ENCODE peak calls at places on chromosomes 7 and 10, in seven cellular contexts. R, G, S, Z, E, L and T are unnamed samples.

GRCh38 chr10:102644066-102644645 is at the start of gene TRIM8:
- DNase-seq in G (peak), S (peak), R (no peak), L (peak), E (peak), Z (peak), T (peak)

GRCh38 chr10:69435966-69436520 is 15.2 kb upstream of the TSPAN15 start:
- DNase-seq in L (no peak), Z (no peak), S (no peak), R (no peak), E (no peak), G (no peak), T (no peak)

GRCh38 chr10:86045896-86046295 is 320.7 kb downstream of the GRID1 start:
- DNase-seq in Z (no peak), S (no peak), G (no peak), E (no peak), R (no peak), L (no peak), T (no peak)

GRCh38 chr7:44372560-44373417 is 47.4 kb upstream of the CAMK2B start:
- DNase-seq in L (no peak), E (no peak), G (peak), Z (no peak), R (no peak), S (no peak), T (peak)

GRCh38 chr10:130014734-130015695 is 50.9 kb upstream of the EBF3 start:
- DNase-seq in R (no peak), E (peak), L (no peak), S (no peak), Z (no peak), G (no peak), T (no peak)

GRCh38 chr10:125396651-125397050 is 236.3 kb upstream of the CTBP2 start:
- DNase-seq in G (peak), R (peak), Z (no peak), S (peak), L (no peak), E (no peak), T (peak)

GRCh38 chr7:70586822-70587221 is 545.1 kb upstream of the GALNT17 start:
- DNase-seq in L (no peak), G (peak), R (peak), E (no peak), S (no peak), Z (no peak), T (no peak)

GRCh38 chr10:84008878-84009277 is 130.4 kb upstream of the GHITM start:
- DNase-seq in E (peak), R (no peak), Z (peak), S (no peak), L (peak), G (peak), T (peak)

GRCh38 chr10:90306187-90306586 is 551.7 kb downstream of the HTR7 start:
- DNase-seq in S (peak), R (peak), L (no peak), E (no peak), G (no peak), Z (peak), T (peak)

GRCh38 chr7:135620980-135621850 is 41.1 kb upstream of the STMP1 start:
- DNase-seq in G (peak), Z (peak), L (peak), R (peak), E (peak), S (peak), T (peak)
- H3K4me3 ChIP-seq in G (peak), Z (no peak), L (no peak), R (no peak), E (no peak), S (no peak), T (no peak)

DNA sequence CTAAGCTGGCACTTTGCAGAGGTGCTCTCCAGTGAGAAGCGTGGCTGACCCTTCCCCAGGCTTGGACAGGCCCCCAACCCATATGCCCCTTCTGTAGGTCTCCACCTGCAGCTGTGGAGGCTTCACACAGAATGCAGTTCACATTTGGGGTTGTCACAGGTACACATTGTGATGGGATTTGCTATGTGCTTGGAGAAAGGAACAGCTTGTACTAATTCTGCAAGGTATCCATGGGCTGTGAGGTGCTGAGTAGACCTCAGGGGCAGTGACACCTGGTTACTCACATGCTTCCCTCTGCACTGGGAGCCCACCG is 188.9 kb downstream of the CXCL12 start:
- DNase-seq in G (no peak), R (no peak), E (no peak), Z (no peak), L (no peak), S (no peak), T (no peak)
- H3K4me2 ChIP-seq in G (no peak), R (peak), E (no peak), Z (no peak), L (peak), S (no peak), T (no peak)

DNA sequence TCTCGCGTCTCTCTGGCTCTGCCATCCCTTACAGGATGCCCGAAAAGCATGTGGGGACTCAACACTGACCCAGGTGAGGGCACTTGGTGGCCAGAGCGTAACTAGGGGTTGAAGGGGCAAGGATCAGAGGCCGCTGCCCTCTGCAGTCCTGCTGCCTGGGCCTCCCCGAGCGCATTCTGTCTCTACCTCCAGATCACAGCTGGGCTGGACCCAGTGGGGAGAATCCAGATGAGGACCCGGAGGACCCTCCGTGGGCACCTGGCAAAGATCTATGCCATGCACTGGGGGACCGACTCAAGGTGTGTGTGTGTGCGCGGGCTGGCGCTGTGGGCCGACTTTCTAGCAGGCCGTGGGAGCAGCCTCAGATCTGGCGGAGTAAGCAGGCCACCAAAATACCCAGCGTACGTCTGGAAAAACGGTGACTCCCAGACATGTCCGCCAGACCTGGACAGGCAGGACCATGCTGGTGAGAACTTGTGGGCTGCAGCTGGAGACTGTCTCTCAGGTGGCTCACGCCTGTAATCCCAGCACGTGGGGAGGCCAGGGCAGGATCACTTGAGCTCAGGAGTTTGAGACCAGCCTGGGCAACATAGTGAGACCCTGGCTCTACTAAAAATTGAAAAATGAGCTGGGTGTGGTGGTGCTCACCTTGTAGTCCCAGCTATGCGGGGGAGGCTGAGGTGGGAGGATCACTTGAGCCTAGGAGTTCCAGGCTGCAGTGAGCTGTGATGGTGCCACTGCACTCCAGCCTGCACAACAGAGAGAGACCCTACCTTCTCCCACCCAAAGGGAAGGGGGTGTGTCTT is 3.2 kb downstream of the GNB2 start:
- DNase-seq in Z (no peak), G (no peak), L (no peak), E (no peak), S (no peak), R (no peak), T (no peak)
- H3K4me3 ChIP-seq in Z (no peak), G (peak), L (no peak), E (peak), S (peak), R (no peak), T (peak)

GRCh38 chr7:94040254-94040653 is 36.1 kb upstream of the BET1 start:
- DNase-seq in E (no peak), R (no peak), L (no peak), Z (no peak), G (no peak), S (no peak), T (no peak)
- H3K4me2 ChIP-seq in E (no peak), R (no peak), L (no peak), Z (peak), G (no peak), S (no peak), T (no peak)

GRCh38 chr10:316390-316789 is 181.1 kb downstream of the ZMYND11 start:
- DNase-seq in S (no peak), G (no peak), L (no peak), E (no peak), R (no peak), Z (no peak), T (no peak)

GRCh38 chr10:317219-317868 is 182.1 kb downstream of the ZMYND11 start:
- DNase-seq in S (no peak), R (peak), E (no peak), G (peak), Z (no peak), L (no peak), T (no peak)

GRCh38 chr10:311901-312665 is 176.8 kb downstream of the ZMYND11 start:
- DNase-seq in E (no peak), L (no peak), Z (no peak), G (no peak), R (no peak), S (no peak), T (no peak)

GRCh38 chr10:314871-315270 is 179.6 kb downstream of the ZMYND11 start:
- DNase-seq in L (no peak), S (no peak), R (peak), Z (no peak), G (no peak), E (no peak), T (no peak)

DNA sequence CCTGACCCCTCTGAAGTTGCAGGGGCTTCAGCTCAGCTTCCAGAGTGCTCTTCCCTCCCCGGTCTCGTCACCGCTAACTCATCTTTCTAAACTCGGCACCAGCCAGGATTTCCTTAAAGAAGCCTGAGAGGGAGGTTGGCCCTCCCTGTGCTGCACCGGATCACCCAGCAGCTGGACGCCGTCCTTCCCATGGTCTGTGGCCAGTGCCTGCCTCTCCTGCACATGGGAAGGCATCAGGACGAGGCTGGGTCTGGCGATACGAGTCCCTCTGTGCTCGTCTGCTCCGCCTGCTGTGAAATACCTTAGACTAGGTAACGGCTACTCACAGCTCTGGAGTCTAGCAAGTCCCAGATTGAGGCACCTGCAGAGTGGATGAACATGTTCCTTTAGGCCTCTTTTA is 179.1 kb downstream of the ZMYND11 start:
- DNase-seq in L (no peak), Z (no peak), S (no peak), E (peak), G (no peak), R (no peak), T (no peak)
- H3K4me3 ChIP-seq in L (no peak), Z (no peak), S (no peak), E (no peak), G (no peak), R (no peak), T (no peak)

DNA sequence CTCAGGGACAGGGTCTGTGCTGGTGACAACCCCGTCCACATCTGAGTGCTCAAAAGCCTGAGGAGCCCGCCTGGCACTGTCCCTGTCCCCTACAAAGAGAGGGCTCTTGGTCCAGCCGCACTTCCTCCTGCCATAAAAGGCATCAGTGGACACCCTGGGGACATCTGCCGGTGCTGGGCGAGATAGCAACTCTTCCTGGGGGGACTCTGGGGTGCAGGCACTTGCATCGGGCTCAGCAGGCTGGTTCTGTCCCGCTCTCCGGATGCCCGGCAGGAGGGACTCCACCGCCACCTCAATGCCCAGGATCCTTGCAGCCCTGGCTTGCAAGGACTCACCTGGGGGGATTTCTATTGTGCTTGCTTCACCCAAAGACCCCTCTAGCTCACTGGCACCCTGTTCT is 32.8 kb downstream of the JCAD start:
- DNase-seq in E (no peak), S (no peak), L (no peak), R (no peak), G (no peak), Z (no peak), T (no peak)
- H3K4me2 ChIP-seq in E (no peak), S (peak), L (no peak), R (no peak), G (no peak), Z (no peak), T (no peak)

GRCh38 chr7:72445580-72445979 is 33.4 kb upstream of the CALN1 start:
- DNase-seq in E (no peak), S (no peak), G (no peak), Z (no peak), R (no peak), L (no peak), T (no peak)
- H3K4me3 ChIP-seq in E (no peak), S (no peak), G (no peak), Z (no peak), R (no peak), L (no peak), T (no peak)

DNA sequence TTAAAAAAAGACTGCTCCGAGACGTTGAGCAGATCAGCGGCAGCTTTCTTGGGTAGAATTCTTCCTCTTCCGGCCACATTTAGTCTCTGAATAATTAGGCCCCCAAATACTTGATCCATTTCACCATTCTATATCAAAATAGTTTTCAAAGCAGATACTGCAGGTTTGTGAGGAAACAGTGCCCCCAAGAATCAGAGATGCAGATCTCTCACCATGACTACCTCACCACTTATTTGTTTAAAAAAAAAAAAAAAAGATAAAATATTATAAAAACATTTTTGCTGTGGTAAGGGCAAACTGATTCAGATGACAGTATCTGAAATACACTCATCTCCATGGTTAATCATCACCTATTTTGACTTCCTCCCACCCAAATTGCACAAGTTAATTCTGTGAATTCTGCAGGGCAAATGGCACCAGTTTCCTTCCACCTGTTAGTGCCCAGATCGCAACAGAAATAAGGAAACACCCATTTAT is 210.4 kb downstream of the FAM107B start:
- DNase-seq in L (no peak), Z (no peak), R (no peak), S (no peak), E (no peak), G (no peak), T (no peak)
- H3K4me2 ChIP-seq in L (peak), Z (no peak), R (no peak), S (no peak), E (no peak), G (no peak), T (no peak)